ENCODE peak calls at places on chromosomes 13 and 19, in six cellular contexts. M is adrenal gland, N is upper lobe of left lung, K is hepatocyte, J is thoracic aorta, V is HCT116. F is an unnamed sample.

GRCh38 chr19:46860846-46861690 is at the start of gene ARHGAP35:
- DNase-seq in K (peak; percentile 70), N (peak; percentile 75), J (no peak), V (no peak), M (peak; percentile 33), F (peak; percentile 72)

GRCh38 chr19:47445937-47446402 is 25.7 kb downstream of the SLC8A2 start:
- DNase-seq in J (no peak), V (no peak), N (peak; percentile 42), M (peak; percentile 41), K (peak; percentile 70), F (peak; percentile 87)

GRCh38 chr13:26457212-26457611 is 100.3 kb upstream of the WASF3 start:
- DNase-seq in M (no peak), J (no peak), K (no peak), N (no peak), V (no peak), F (no peak)

GRCh38 chr13:23750383-23751121 is 138.6 kb downstream of the MIPEP start:
- DNase-seq in M (no peak), J (no peak), N (no peak), V (no peak), K (no peak), F (no peak)

GRCh38 chr19:30059741-30060140 is 117.7 kb downstream of the URI1 start:
- DNase-seq in N (no peak), V (no peak), K (no peak), M (no peak), J (no peak), F (no peak)

GRCh38 chr13:28313579-28313978 is 175.2 kb downstream of the PAN3 start:
- DNase-seq in J (no peak), N (no peak), K (peak; percentile 29), V (peak; percentile 28), M (no peak), F (no peak)

GRCh38 chr19:19900124-19900523 is 622 bp upstream of the ZNF93 start:
- DNase-seq in N (no peak), J (no peak), V (no peak), K (peak; percentile 17), M (no peak), F (no peak)

GRCh38 chr13:32267836-32268439 is 47.2 kb downstream of the ZAR1L start:
- DNase-seq in K (peak; percentile 39), J (no peak), V (peak; percentile 51), N (no peak), M (no peak), F (peak; percentile 69)

GRCh38 chr13:67355791-67356190 is 125.7 kb upstream of the PCDH9 start:
- DNase-seq in V (no peak), N (no peak), J (no peak), M (no peak), K (no peak), F (no peak)

GRCh38 chr13:107962209-107962608 is 253.1 kb downstream of the LIG4 start:
- DNase-seq in J (no peak), K (no peak), V (no peak), M (no peak), N (no peak), F (no peak)

GRCh38 chr13:27962982-27963381 is 6.1 kb downstream of the CDX2 start:
- DNase-seq in K (peak; percentile 12), N (no peak), M (no peak), V (no peak), J (no peak), F (no peak)

GRCh38 chr13:95536629-95537241 is 15.8 kb upstream of the CLDN10 start:
- DNase-seq in M (no peak), K (peak; percentile 43), V (peak; percentile 15), J (no peak), N (no peak), F (no peak)

GRCh38 chr19:42286349-42287016 is 15.4 kb upstream of the PRR19 start:
- DNase-seq in M (peak; percentile 75), K (peak; percentile 36), N (no peak), V (no peak), J (no peak), F (no peak)

GRCh38 chr13:51305558-51305957 is 33.9 kb upstream of the SERPINE3 start:
- DNase-seq in V (no peak), N (no peak), M (no peak), K (no peak), J (no peak), F (no peak)

GRCh38 chr13:83876546-83876945 is 5.7 kb downstream of the SLITRK1 start:
- DNase-seq in J (no peak), K (no peak), V (no peak), N (no peak), M (no peak), F (no peak)

GRCh38 chr13:45179428-45179827 is 21.4 kb downstream of the KCTD4 start:
- DNase-seq in J (no peak), V (no peak), M (no peak), N (no peak), K (no peak), F (no peak)

GRCh38 chr13:21069561-21070004 is 8.2 kb upstream of the LATS2 start:
- DNase-seq in M (peak; percentile 49), N (no peak), V (no peak), K (peak; percentile 72), J (no peak), F (no peak)

GRCh38 chr19:48258350-48258749 is 2.6 kb upstream of the CARD8 start:
- DNase-seq in K (no peak), M (no peak), V (no peak), J (no peak), N (no peak), F (no peak)

GRCh38 chr19:1105217-1105872 is 1.6 kb downstream of the GPX4 start:
- DNase-seq in V (no peak), M (no peak), K (no peak), J (no peak), N (no peak), F (no peak)

GRCh38 chr19:1107655-1108261 is 4.0 kb downstream of the GPX4 start:
- DNase-seq in V (no peak), J (no peak), K (no peak), M (no peak), N (no peak), F (no peak)

GRCh38 chr19:1104452-1105216 is 840 bp downstream of the GPX4 start:
- DNase-seq in J (no peak), K (peak; percentile 93), N (peak; percentile 85), M (peak; percentile 84), V (no peak), F (peak; percentile 93)

GRCh38 chr19:1106841-1107654 is 3.3 kb downstream of the GPX4 start:
- DNase-seq in V (no peak), K (peak; percentile 64), J (no peak), M (no peak), N (peak; percentile 62), F (no peak)

GRCh38 chr19:1105873-1106840 is 2.4 kb downstream of the GPX4 start:
- DNase-seq in K (no peak), V (no peak), M (no peak), N (no peak), J (no peak), F (no peak)
- H3K27ac ChIP-seq in K (peak overlapping the region; percentile 99), V (peak overlapping the region; percentile 87), M (peak overlapping the region; percentile 99), N (peak overlapping the region; percentile 96), J (peak overlapping the region; percentile 0), F (no peak overlapping the region)

GRCh38 chr19:57947419-57948134 is at the start of gene ZNF256:
- DNase-seq in V (no peak), N (peak; percentile 86), J (peak; percentile 73), K (peak; percentile 98), M (peak; percentile 96), F (peak; percentile 95)
- TF ChIP-seq CTCF in V (no peak), N (peak; percentile 46), J (peak; percentile 47), K (peak; percentile 74), M (no peak), F (peak; percentile 65)

DNA sequence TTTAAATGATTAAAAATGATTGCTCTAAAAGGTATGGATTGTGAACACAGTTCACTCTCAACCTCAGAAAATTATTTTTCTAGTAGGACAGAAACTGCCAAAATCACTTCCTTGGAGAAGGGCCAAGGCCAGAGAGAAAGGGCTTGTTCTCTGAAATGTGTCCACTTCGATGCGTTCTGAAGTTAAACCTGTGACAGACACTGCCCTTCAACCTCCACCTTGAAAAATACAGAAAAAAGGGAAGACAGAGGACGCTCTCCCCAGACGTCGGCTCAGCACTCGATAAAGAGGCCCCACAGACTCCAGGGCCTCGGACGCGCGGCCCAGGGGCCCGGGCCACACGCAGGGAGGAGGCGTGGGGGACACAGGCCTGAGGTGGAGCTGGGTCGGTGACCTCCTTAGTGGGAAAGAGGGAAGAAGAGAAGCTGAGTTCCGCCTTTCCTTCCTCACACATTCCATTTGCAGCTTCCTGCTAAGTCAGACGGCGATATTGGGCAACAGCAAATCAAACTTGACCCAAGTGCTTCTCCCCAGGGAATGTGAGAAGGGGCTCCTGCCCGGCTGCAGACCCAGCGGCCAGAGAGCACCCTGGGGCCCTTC is 63.6 kb downstream of the RASA3 start:
- DNase-seq in V (no peak), M (peak; percentile 32), K (no peak), J (no peak), N (peak; percentile 72), F (peak; percentile 67)
- H3K4me1 ChIP-seq in V (peaks cover 22% of the 10 kb centered on the region), M (peaks cover 34% of the 10 kb centered on the region), K (peaks cover 25% of the 10 kb centered on the region), J (peaks cover 50% of the 10 kb centered on the region), N (peaks cover 54% of the 10 kb centered on the region), F (peaks cover 52% of the 10 kb centered on the region)

DNA sequence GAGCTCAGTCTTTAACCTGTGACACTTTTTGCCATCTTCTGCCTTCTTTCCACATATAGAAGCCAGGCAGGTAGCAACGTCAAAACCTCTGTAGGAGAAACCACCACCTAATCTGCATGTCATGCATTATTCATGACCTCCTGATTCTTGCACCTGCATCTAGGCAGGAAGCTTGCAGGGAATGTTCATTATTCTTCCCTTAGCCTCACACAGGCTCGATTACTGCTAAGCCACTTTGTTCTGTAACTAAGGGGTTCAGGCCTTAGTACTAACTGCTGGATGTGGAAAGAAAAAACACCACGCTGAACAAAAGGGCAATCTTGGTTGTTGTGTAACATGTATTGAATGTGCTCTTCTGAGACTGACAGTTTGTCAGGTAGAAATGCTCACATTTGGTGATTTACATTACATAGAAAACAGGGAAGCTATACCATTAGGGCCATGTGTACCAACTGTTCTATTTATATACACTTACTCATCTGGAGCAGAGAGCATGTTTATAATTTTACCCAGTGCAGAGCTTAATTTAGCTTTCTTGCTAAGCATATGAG is 366.9 kb downstream of the KLF12 start:
- DNase-seq in J (no peak), N (no peak), K (peak; percentile 14), V (no peak), M (no peak), F (no peak)
- H3K27ac ChIP-seq in J (peak overlapping the region; percentile 78), N (no peak overlapping the region), K (peak overlapping the region; percentile 82), V (no peak overlapping the region), M (no peak overlapping the region), F (peak overlapping the region; percentile 73)

GRCh38 chr19:1941146-1942077 is at the start of gene CSNK1G2:
- DNase-seq in K (no peak), N (no peak), V (no peak), J (no peak), M (no peak), F (peak; percentile 78)
- TF ChIP-seq CTCF in K (no peak), N (no peak), V (no peak), J (no peak), M (no peak), F (no peak)

DNA sequence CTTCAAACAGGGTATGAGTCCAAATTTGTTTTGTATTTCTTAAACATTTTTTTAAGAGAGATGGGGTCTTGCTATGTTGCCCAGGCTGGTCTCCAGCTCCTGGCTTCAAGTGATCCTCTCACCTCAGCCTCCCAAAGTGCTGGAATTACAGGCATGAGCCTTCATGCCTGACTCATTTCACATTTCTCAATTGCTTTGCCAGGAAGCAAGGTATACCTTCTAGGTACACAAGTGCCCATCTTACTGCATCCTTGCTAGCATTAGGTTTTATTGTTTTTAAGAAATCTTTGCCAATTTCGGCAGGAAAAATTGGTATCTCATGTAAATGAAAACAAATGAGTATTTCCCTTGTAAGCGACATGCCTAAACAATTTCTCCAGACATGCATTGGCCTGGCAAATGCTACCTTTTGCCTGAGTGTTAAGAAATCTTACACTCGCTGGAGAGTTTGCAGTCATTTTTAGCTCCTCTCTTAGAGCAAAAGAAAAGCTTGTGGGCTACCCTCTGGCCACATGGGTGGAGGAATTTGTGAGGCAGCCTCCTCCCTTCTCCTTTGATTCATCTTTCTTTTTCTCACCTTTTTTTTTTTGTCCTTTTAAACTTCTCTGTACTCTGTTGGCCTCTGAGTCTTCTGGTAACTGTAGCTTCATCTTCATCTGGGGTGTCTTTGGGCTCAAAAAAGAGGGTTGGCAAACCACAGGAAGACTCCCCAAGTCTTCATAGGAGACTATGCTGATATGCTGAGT is 33.0 kb downstream of the ACTL9 start:
- DNase-seq in K (no peak), V (no peak), N (no peak), J (no peak), M (no peak), F (no peak)
- H3K4me1 ChIP-seq in K (no peaks in the 10 kb centered on the region), V (no peaks in the 10 kb centered on the region), N (peaks cover 9% of the 10 kb centered on the region), J (no peaks in the 10 kb centered on the region), M (no peaks in the 10 kb centered on the region), F (no peaks in the 10 kb centered on the region)